ENCODE peak calls at places on chromosomes 11 and 22, in five cellular contexts. C is fibroblast of pulmonary artery, K is thoracic aorta, A is trophoblast cell, D is GM12878. Q is an unnamed sample.

GRCh38 chr22:24436553-24436952 is 9.2 kb downstream of the ADORA2A start:
- DNase-seq in C (no peak), K (no peak), A (no peak), D (no peak), Q (no peak)

GRCh38 chr22:18113680-18114394 is 3.2 kb downstream of the TUBA8 start:
- DNase-seq in C (no peak), K (no peak), A (no peak), D (no peak), Q (no peak)

GRCh38 chr11:64933935-64934693 is 1.6 kb downstream of the GPHA2 start:
- DNase-seq in C (no peak), K (no peak), A (no peak), D (no peak), Q (no peak)

GRCh38 chr11:112344040-112344413 is 83.4 kb upstream of the PLET1 start:
- DNase-seq in C (no peak), K (no peak), A (no peak), D (no peak), Q (no peak)

GRCh38 chr11:73453562-73453961 is 77.4 kb downstream of the RELT start:
- DNase-seq in C (peak), K (no peak), A (no peak), D (no peak), Q (no peak)

GRCh38 chr11:12716816-12717215 is 42.6 kb downstream of the TEAD1 start:
- DNase-seq in C (no peak), K (no peak), A (no peak), D (no peak), Q (no peak)

GRCh38 chr11:3370268-3370870 is 8.6 kb downstream of the ZNF195 start:
- DNase-seq in C (no peak), K (no peak), A (no peak), D (no peak), Q (no peak)

GRCh38 chr11:121595717-121596156 is 143.0 kb upstream of the SORL1-AS1 start:
- DNase-seq in C (peak), K (peak), A (peak), D (no peak), Q (peak)

GRCh38 chr11:67583319-67584204 is at the start of gene GSTP1:
- DNase-seq in C (peak), K (peak), A (peak), D (no peak), Q (peak)

GRCh38 chr11:134915881-134916280 is 503.8 kb upstream of the B3GAT1 start:
- DNase-seq in C (no peak), K (no peak), A (no peak), D (no peak), Q (no peak)

GRCh38 chr22:50360578-50360977 is 17.5 kb downstream of the PPP6R2 start:
- DNase-seq in C (no peak), K (no peak), A (no peak), D (no peak), Q (no peak)

GRCh38 chr11:15663778-15664218 is 549.1 kb downstream of the INSC start:
- DNase-seq in C (no peak), K (no peak), A (no peak), D (no peak), Q (no peak)

GRCh38 chr11:7636350-7636749 is 37.0 kb downstream of the CYB5R2 start:
- DNase-seq in C (no peak), K (no peak), A (no peak), D (no peak), Q (no peak)

GRCh38 chr11:46733234-46733633 is 14.2 kb downstream of the F2 start:
- DNase-seq in C (no peak), K (no peak), A (peak), D (no peak), Q (no peak)

GRCh38 chr11:107590460-107591097 is 368 bp upstream of the ELMOD1 start:
- DNase-seq in C (no peak), K (no peak), A (peak), D (no peak), Q (no peak)

GRCh38 chr11:11396290-11397042 is 43.4 kb upstream of the CSNK2A3 start:
- DNase-seq in C (peak), K (no peak), A (peak), D (no peak), Q (peak)

GRCh38 chr11:35035894-35036408 is 103.0 kb upstream of the CD44 start:
- DNase-seq in C (peak), K (no peak), A (peak), D (peak), Q (peak)

GRCh38 chr11:63944987-63945386 is 6.2 kb downstream of the NAA40 start:
- DNase-seq in C (no peak), K (peak), A (peak), D (no peak), Q (no peak)

GRCh38 chr22:48402591-48403031 is 1425.1 kb downstream of the BRD1 start:
- DNase-seq in C (no peak), K (no peak), A (no peak), D (no peak), Q (no peak)

GRCh38 chr11:11620251-11620965 is 1.4 kb downstream of the GALNT18 start:
- DNase-seq in C (no peak), K (no peak), A (peak), D (no peak), Q (no peak)

GRCh38 chr11:94563848-94564442 is 3.2 kb upstream of the PIWIL4 start:
- DNase-seq in C (no peak), K (no peak), A (no peak), D (no peak), Q (no peak)

GRCh38 chr11:57278721-57279095 is 41.7 kb upstream of the APLNR start:
- DNase-seq in C (no peak), K (no peak), A (no peak), D (no peak), Q (no peak)

GRCh38 chr11:123238297-123238696 is 43.2 kb upstream of the CLMP start:
- DNase-seq in C (peak), K (no peak), A (peak), D (no peak), Q (no peak)

GRCh38 chr11:74269161-74269809 is 42.2 kb downstream of the P4HA3 start:
- DNase-seq in C (peak), K (no peak), A (no peak), D (no peak), Q (no peak)

GRCh38 chr11:19419813-19420212 is 179.1 kb upstream of the E2F8 start:
- DNase-seq in C (peak), K (no peak), A (peak), D (no peak), Q (no peak)

GRCh38 chr11:10844364-10844763 is 13.5 kb downstream of the ZBED5 start:
- DNase-seq in C (no peak), K (no peak), A (peak), D (no peak), Q (no peak)

GRCh38 chr11:126834149-126834548 is 166.4 kb downstream of the KIRREL3 start:
- DNase-seq in C (peak), K (no peak), A (no peak), D (no peak), Q (peak)

GRCh38 chr11:11555228-11555627 is 66.6 kb downstream of the GALNT18 start:
- DNase-seq in C (no peak), K (no peak), A (no peak), D (no peak), Q (no peak)

GRCh38 chr22:50523806-50524663 is 1.4 kb downstream of the SCO2 start:
- DNase-seq in C (no peak), K (no peak), A (no peak), D (no peak), Q (no peak)

GRCh38 chr22:29268511-29269229 is 602 bp downstream of the EWSR1 start:
- DNase-seq in C (peak), K (no peak), A (peak), D (no peak), Q (no peak)

GRCh38 chr11:8408151-8408930 is 144.7 kb upstream of the LMO1 start:
- DNase-seq in C (no peak), K (no peak), A (no peak), D (no peak), Q (no peak)

GRCh38 chr11:86135319-86135714 is 66.4 kb upstream of the PICALM start:
- DNase-seq in C (no peak), K (no peak), A (no peak), D (no peak), Q (no peak)

GRCh38 chr11:86136542-86136941 is 67.7 kb upstream of the PICALM start:
- DNase-seq in C (no peak), K (no peak), A (no peak), D (no peak), Q (no peak)

GRCh38 chr11:86132667-86133310 is 63.9 kb upstream of the PICALM start:
- DNase-seq in C (no peak), K (no peak), A (no peak), D (no peak), Q (no peak)

GRCh38 chr11:86138958-86139357 is 70.1 kb upstream of the PICALM start:
- DNase-seq in C (no peak), K (no peak), A (peak), D (peak), Q (no peak)

GRCh38 chr11:86134580-86135318 is 65.9 kb upstream of the PICALM start:
- DNase-seq in C (no peak), K (no peak), A (no peak), D (no peak), Q (no peak)
- H3K4me3 ChIP-seq in C (no peak), K (no peak), A (no peak), D (no peak), Q (no peak)

GRCh38 chr22:33391298-33391697 is 333.1 kb upstream of the SYN3 start:
- DNase-seq in C (no peak), K (no peak), A (no peak), D (no peak), Q (no peak)
- H3K4me3 ChIP-seq in C (no peak), K (no peak), A (no peak), D (no peak), Q (no peak)

GRCh38 chr22:44314425-44315067 is 1.8 kb upstream of the SHISAL1 start:
- DNase-seq in C (no peak), K (no peak), A (no peak), D (no peak), Q (no peak)

GRCh38 chr22:44318751-44319150 is 6.0 kb upstream of the SHISAL1 start:
- DNase-seq in C (no peak), K (no peak), A (no peak), D (no peak), Q (no peak)

GRCh38 chr22:44317886-44318637 is 5.3 kb upstream of the SHISAL1 start:
- DNase-seq in C (no peak), K (no peak), A (no peak), D (no peak), Q (no peak)

GRCh38 chr22:44317163-44317455 is 4.4 kb upstream of the SHISAL1 start:
- DNase-seq in C (no peak), K (no peak), A (no peak), D (no peak), Q (no peak)

GRCh38 chr22:44316393-44317162 is 3.8 kb upstream of the SHISAL1 start:
- DNase-seq in C (no peak), K (no peak), A (no peak), D (no peak), Q (no peak)
- H3K4me3 ChIP-seq in C (no peak), K (no peak), A (no peak), D (no peak), Q (no peak)

GRCh38 chr22:46947516-46948260 is 185.2 kb downstream of the TBC1D22A start:
- DNase-seq in C (no peak), K (no peak), A (no peak), D (no peak), Q (no peak)

GRCh38 chr22:46946383-46946965 is 184.0 kb downstream of the TBC1D22A start:
- DNase-seq in C (no peak), K (no peak), A (peak), D (no peak), Q (no peak)

GRCh38 chr22:46945481-46945880 is 183.0 kb downstream of the TBC1D22A start:
- DNase-seq in C (no peak), K (no peak), A (no peak), D (no peak), Q (no peak)

GRCh38 chr22:46941958-46942815 is 179.7 kb downstream of the TBC1D22A start:
- DNase-seq in C (no peak), K (no peak), A (peak), D (no peak), Q (no peak)

DNA sequence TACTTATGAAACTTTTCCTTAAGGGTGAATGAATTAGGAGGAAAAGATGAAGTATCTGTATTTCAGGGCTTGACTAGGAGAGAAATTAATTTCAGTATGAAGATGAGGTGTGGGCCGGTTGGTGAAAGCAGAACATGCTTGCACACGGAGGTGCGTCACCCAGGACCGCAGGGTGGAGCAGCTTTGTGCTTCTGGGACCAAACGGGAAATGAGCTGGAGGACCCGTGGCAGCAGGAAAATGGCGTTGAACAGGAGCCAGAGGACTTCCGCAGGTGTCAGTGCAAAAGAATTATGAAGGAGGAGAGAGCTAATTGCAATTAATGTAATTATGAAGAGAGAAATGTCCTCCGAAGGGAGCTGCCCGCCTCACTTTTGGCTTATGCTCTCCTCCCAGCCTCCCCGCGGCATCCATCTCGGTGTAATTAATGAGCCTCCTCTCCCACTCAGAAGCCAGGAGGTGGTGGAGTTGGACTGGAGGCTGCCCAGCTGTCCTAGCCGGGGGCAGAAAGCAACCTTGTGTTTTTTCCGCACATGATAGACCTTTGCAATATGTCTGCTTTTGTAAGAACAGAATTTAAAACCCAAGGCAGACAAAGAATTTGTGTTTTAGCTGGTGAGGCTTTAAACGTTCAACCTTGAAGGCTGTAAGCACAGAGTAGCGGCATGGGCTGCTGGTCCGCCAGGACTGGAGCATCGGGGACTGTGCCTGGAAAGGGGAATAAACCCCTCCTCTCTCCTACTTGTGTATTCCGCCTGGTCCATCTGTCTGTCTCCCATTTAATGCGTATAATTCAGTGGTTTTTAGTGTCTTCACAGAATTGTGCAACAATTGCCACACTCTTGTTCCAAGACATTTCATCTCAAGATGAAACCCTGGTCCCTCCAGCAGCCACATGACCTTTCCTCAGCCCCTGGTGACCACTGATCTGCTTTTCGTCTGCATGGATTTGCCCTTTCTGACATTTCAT is 180.7 kb downstream of the TBC1D22A start:
- DNase-seq in C (no peak), K (no peak), A (no peak), D (no peak), Q (no peak)
- H3K4me3 ChIP-seq in C (no peak), K (peak), A (no peak), D (no peak), Q (no peak)

GRCh38 chr22:34761111-34761510 is 304.8 kb upstream of the ISX start:
- DNase-seq in C (no peak), K (no peak), A (peak), D (no peak), Q (no peak)

GRCh38 chr22:34765115-34765514 is 300.8 kb upstream of the ISX start:
- DNase-seq in C (no peak), K (no peak), A (no peak), D (no peak), Q (no peak)

GRCh38 chr22:34760276-34761008 is 305.5 kb upstream of the ISX start:
- DNase-seq in C (no peak), K (no peak), A (peak), D (no peak), Q (no peak)
- H3K4me3 ChIP-seq in C (no peak), K (no peak), A (no peak), D (no peak), Q (no peak)

GRCh38 chr11:82960000-82960778 is 58.7 kb downstream of the DDIAS start:
- DNase-seq in C (no peak), K (no peak), A (no peak), D (peak), Q (no peak)

DNA sequence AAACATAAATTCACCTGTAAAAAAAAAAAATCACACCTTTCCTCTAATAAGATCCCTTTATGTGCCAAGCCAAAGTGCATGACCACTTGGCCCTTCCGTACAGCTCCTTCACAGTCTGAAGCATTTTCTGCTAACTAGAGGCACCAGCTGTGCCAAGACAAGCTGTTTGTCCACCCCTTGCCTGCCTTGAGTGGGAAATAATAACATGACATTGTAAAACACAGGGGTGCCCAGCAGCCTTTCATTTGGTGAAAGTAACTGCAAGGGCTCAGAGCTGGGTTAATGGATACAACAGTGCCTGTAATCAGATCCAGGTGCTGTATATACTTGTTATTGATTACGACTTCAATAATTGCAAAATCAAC is 59.2 kb downstream of the DDIAS start:
- DNase-seq in C (no peak), K (no peak), A (no peak), D (no peak), Q (no peak)
- H3K4me3 ChIP-seq in C (no peak), K (no peak), A (no peak), D (peak), Q (no peak)

DNA sequence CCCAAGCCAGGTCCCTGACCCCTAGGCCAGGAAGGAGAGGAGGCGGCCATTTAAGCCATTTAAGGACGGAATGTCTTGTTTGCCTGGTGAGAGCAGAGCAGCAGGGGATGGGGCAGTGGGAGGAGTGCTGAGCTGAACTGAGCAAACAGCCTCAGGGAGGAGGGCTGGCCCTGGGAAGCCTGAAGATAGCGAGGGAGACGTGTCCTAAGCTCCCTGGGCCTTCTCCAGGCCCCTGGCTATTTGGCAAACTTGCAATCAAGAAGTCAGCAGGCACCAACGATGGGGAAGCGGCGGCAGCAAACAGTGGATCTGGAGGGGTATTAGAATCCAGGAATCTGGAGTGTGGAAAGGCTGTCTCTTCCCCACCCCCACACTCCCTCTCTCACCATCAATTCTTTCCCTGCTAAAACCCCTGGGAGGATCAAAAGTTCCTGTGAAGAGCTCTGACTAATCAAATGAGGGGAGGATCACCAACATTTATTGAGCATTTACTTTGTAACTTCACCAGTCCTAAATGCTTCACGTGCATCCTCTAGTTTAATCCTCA is 8.8 kb downstream of the BCL9L start:
- DNase-seq in C (peak), K (no peak), A (peak), D (no peak), Q (peak)
- H3K4me3 ChIP-seq in C (peak), K (peak), A (no peak), D (no peak), Q (peak)

GRCh38 chr11:119338946-119339580 is 1.6 kb downstream of the C1QTNF5 start:
- DNase-seq in C (no peak), K (no peak), A (no peak), D (no peak), Q (no peak)
- H3K4me3 ChIP-seq in C (peak), K (peak), A (peak), D (no peak), Q (peak)

DNA sequence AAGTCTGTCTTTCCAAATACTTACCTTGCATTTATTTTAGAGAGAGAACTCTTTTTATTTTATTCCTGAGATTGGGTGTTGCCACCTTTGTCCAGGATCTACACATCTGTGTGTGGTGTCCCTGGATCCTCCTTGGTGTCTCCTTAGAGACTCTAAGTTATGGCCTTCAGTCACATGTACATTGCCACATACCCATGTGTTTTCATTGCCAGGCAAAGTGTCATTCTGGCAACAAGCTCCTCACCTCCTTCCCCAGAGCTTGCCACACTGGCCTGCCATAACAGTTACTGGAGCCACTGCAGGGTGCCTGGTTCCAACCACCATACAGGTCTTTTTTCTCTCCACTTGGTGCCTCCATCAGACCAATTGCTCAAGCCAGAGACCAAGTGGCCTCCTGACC is 379.7 kb downstream of the NTM start:
- DNase-seq in C (no peak), K (no peak), A (no peak), D (no peak), Q (no peak)
- H3K4me3 ChIP-seq in C (no peak), K (no peak), A (no peak), D (no peak), Q (no peak)

Q was measured in BJ.